ENCODE peak calls at places on chromosomes 6 and 20, in five cellular contexts. S is PC-9; T is fibroblast of mammary gland; G is left ventricle myocardium inferior; Z is CD8-positive, alpha-beta T cell. D is an unnamed sample.
A peak's percentile ranks its signal among the peaks of the same experiment; 100 is the strongest.

GRCh38 chr6:40645043-40645442 is 57.9 kb upstream of the LRFN2 start:
- DNase-seq in S (no peak), T (no peak), G (no peak), Z (no peak), D (no peak)

GRCh38 chr6:105726902-105727655 is 324.2 kb upstream of the PREP start:
- DNase-seq in S (no peak), T (no peak), G (no peak), Z (no peak), D (no peak)

GRCh38 chr6:165665384-165665672 is 2.3 kb upstream of the PDE10A start:
- DNase-seq in S (no peak), T (no peak), G (no peak), Z (no peak), D (no peak)

GRCh38 chr6:33850869-33851541 is 47.2 kb upstream of the MLN start:
- DNase-seq in S (no peak), T (no peak), G (peak; percentile 27), Z (no peak), D (no peak)

GRCh38 chr6:138572200-138572875 is 73.0 kb upstream of the NHSL1 start:
- DNase-seq in S (no peak), T (peak; percentile 83), G (peak; percentile 61), Z (no peak), D (no peak)

GRCh38 chr6:169252805-169253189 is 849 bp downstream of the THBS2 start:
- DNase-seq in S (no peak), T (no peak), G (no peak), Z (no peak), D (no peak)

GRCh38 chr6:27514906-27515495 is 42.1 kb upstream of the ZNF184 start:
- DNase-seq in S (no peak), T (no peak), G (no peak), Z (no peak), D (no peak)

GRCh38 chr20:62772994-62773858 is 23.0 kb upstream of the MRGBP start:
- DNase-seq in S (peak; percentile 93), T (no peak), G (no peak), Z (peak; percentile 7), D (no peak)

GRCh38 chr6:28757429-28758045 is 166.2 kb downstream of the TRIM27 start:
- DNase-seq in S (no peak), T (no peak), G (no peak), Z (no peak), D (no peak)

GRCh38 chr6:30463651-30464618 is 25.4 kb upstream of the HLA-E start:
- DNase-seq in S (no peak), T (peak; percentile 37), G (peak; percentile 40), Z (peak; percentile 72), D (no peak)

GRCh38 chr6:46637145-46637544 is 15.5 kb downstream of the CYP39A1 start:
- DNase-seq in S (peak; percentile 80), T (peak; percentile 89), G (no peak), Z (no peak), D (no peak)

GRCh38 chr6:16512585-16513109 is 248.6 kb downstream of the ATXN1 start:
- DNase-seq in S (no peak), T (no peak), G (no peak), Z (no peak), D (no peak)

GRCh38 chr20:23086931-23087411 is 847 bp upstream of the CD93 start:
- DNase-seq in S (no peak), T (no peak), G (peak; percentile 63), Z (no peak), D (no peak)

GRCh38 chr6:116431964-116432595 is 29.1 kb upstream of the CALHM6 start:
- DNase-seq in S (no peak), T (no peak), G (no peak), Z (no peak), D (no peak)

GRCh38 chr20:40251284-40251932 is 437.6 kb downstream of the MAFB start:
- DNase-seq in S (no peak), T (peak; percentile 50), G (no peak), Z (no peak), D (no peak)

GRCh38 chr6:133553652-133554051 is 312.5 kb downstream of the EYA4 start:
- DNase-seq in S (no peak), T (peak; percentile 76), G (no peak), Z (no peak), D (peak; percentile 38)

GRCh38 chr6:16909599-16910360 is 148.5 kb upstream of the ATXN1 start:
- DNase-seq in S (peak; percentile 43), T (peak; percentile 93), G (no peak), Z (no peak), D (peak; percentile 80)

GRCh38 chr20:46631212-46631869 is 19.9 kb downstream of the SLC13A3 start:
- DNase-seq in S (peak; percentile 84), T (peak; percentile 59), G (no peak), Z (no peak), D (no peak)

GRCh38 chr6:18488526-18489270 is 101.5 kb downstream of the RNF144B start:
- DNase-seq in S (peak; percentile 52), T (no peak), G (no peak), Z (no peak), D (no peak)

GRCh38 chr6:34746104-34746846 is 11.0 kb upstream of the SNRPC start:
- DNase-seq in S (no peak), T (no peak), G (no peak), Z (no peak), D (no peak)

GRCh38 chr6:71395731-71396409 is 107.3 kb downstream of the OGFRL1 start:
- DNase-seq in S (no peak), T (no peak), G (no peak), Z (no peak), D (no peak)

GRCh38 chr20:14544688-14545087 is 207.3 kb upstream of the FLRT3 start:
- DNase-seq in S (no peak), T (no peak), G (no peak), Z (no peak), D (no peak)
- H3K4me3 ChIP-seq in S (no peak overlapping the region), T (no peak overlapping the region), G (no peak overlapping the region), Z (no peak overlapping the region), D (no peak overlapping the region)

DNA sequence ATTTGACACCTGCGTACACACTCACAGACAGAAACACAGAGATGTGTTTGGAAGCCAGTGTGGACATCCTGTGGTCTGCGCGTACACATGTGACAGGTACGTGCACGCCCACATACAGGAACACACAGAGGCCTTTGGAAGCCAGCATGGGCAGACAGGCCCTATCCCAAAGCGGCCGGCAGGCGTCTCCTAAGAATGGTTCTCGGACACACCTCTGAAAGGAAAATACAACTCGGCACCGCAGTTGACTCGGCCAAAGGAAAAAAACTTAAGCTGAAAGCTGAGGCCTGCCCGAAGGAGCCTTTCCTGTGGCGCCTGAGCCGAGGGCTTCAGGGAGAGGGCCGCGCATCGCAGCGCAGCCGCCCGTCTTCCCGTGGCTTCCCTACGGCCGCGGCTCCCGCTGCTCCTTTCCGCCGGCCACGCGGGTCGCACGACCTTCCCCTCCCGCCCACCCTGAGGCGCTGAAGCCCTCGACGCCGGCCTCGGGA is 1.4 kb upstream of the CEP43 start:
- DNase-seq in S (peak; percentile 71), T (peak; percentile 75), G (peak; percentile 47), Z (peak; percentile 45), D (no peak)
- TF ChIP-seq CTCF in S (peak; percentile 39), T (peak; percentile 55), G (peak; percentile 57), Z (no peak), D (peak; percentile 58)

GRCh38 chr20:50484271-50484976 is 25.8 kb upstream of the PTPN1 start:
- DNase-seq in S (no peak), T (no peak), G (no peak), Z (no peak), D (no peak)
- H3K4me3 ChIP-seq in S (no peak overlapping the region), T (no peak overlapping the region), G (peak overlapping the region; percentile 66), Z (peak overlapping the region; percentile 36), D (no peak overlapping the region)

DNA sequence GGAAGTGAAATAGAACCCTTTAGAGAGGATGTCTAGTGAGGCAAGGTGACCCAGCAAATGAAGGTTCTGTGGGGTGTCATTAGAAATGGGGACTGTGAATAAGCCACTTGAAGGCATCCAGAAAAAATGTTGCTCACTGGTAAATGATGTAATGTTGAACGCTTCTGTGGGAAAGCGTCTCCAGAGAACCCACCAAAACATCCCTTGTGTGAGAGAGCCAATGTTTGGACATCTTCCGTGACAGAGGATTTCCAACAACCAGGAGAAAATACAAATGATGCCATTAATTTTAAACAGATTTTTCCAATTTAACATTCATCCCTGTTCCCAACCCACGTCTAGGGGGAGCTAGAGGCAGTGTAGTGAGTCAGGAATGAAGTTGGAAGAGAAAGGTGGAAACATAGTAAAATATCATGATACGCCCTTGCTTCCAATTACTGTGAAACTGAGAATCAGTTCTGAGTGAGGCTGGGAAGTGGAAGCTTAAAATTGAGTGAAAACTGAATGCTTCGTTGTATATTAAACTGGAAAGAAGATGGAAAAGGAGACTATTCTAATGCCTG is 584.2 kb downstream of the CD109 start:
- DNase-seq in S (no peak), T (peak; percentile 25), G (no peak), Z (no peak), D (no peak)
- TF ChIP-seq CTCF in S (no peak), T (peak; percentile 53), G (no peak), Z (no peak), D (no peak)

GRCh38 chr6:8017276-8017701 is 46.9 kb downstream of the BLOC1S5 start:
- DNase-seq in S (no peak), T (no peak), G (no peak), Z (no peak), D (no peak)
- H3K4me3 ChIP-seq in S (no peak overlapping the region), T (no peak overlapping the region), G (no peak overlapping the region), Z (no peak overlapping the region), D (no peak overlapping the region)

GRCh38 chr6:79544939-79545450 is 7.8 kb upstream of the LCA5 start:
- DNase-seq in S (peak; percentile 94), T (peak; percentile 99), G (peak; percentile 56), Z (no peak), D (peak; percentile 90)
- TF ChIP-seq CTCF in S (no peak), T (peak; percentile 65), G (peak; percentile 74), Z (no peak), D (peak; percentile 57)

DNA sequence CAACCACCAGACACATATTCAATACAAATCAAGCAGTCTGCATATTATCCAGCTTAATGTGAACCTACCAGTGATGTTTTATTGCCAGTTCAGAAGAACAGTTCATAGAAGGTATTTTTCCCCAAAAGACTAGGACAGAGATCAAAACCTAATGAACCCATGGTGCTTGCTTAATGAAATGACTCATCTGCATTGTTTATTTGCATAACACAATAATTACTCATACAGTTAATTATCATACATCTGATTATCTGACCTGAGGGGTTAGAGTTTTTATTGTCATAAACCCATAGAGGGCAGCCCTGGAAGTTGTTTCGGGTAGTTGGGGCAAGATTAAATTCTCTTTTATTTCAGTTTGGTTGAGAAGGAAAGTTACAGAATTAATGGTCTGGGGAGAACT is 830.9 kb downstream of the TFAP2A start:
- DNase-seq in S (no peak), T (no peak), G (no peak), Z (no peak), D (no peak)
- H3K4me3 ChIP-seq in S (no peak overlapping the region), T (no peak overlapping the region), G (no peak overlapping the region), Z (no peak overlapping the region), D (no peak overlapping the region)

GRCh38 chr6:56246941-56247653 is at the start of gene COL21A1:
- DNase-seq in S (no peak), T (peak; percentile 41), G (peak; percentile 59), Z (no peak), D (no peak)
- TF ChIP-seq CTCF in S (no peak), T (peak; percentile 38), G (peak; percentile 29), Z (no peak), D (peak; percentile 48)